ENCODE peak calls at places on chromosomes 5 and 9, in four cellular contexts. H is MCF 10A, W is cardiac fibroblast, S is AG10803. L is an unnamed sample.

GRCh38 chr9:128863647-128864046 is 18.1 kb downstream of the KYAT1 start:
- DNase-seq in H (peak; percentile 77), W (peak; percentile 67), S (peak; percentile 44), L (peak; percentile 92)

GRCh38 chr5:176425138-176425537 is 8.8 kb upstream of the CLTB start:
- DNase-seq in H (no peak), W (no peak), S (no peak), L (no peak)

GRCh38 chr9:120261419-120261818 is 318.5 kb downstream of the CDK5RAP2 start:
- DNase-seq in H (no peak), W (no peak), S (no peak), L (no peak)

GRCh38 chr9:87324613-87325194 is 173.0 kb upstream of the DAPK1 start:
- DNase-seq in H (peak; percentile 75), W (peak; percentile 86), S (peak; percentile 72), L (no peak)

GRCh38 chr9:89845862-89846261 is 241.1 kb downstream of the GADD45G start:
- DNase-seq in H (no peak), W (no peak), S (no peak), L (no peak)

GRCh38 chr5:173319610-173320100 is 8.6 kb downstream of the STC2 start:
- DNase-seq in H (no peak), W (no peak), S (no peak), L (no peak)

GRCh38 chr5:54912021-54912420 is 73.4 kb downstream of the ESM1 start:
- DNase-seq in H (no peak), W (no peak), S (no peak), L (no peak)

GRCh38 chr5:53243403-53243802 is 133.8 kb upstream of the MOCS2 start:
- DNase-seq in H (no peak), W (no peak), S (no peak), L (no peak)

GRCh38 chr5:179129607-179130071 is 69.5 kb downstream of the ZNF354C start:
- DNase-seq in H (no peak), W (no peak), S (no peak), L (no peak)

GRCh38 chr5:135339189-135339588 is 59.8 kb downstream of the MACROH2A1 start:
- DNase-seq in H (no peak), W (no peak), S (no peak), L (no peak)

GRCh38 chr9:102587231-102587630 is 407.9 kb upstream of the CYLC2 start:
- DNase-seq in H (no peak), W (no peak), S (no peak), L (no peak)

GRCh38 chr9:126583134-126583760 is 30.5 kb upstream of the LMX1B start:
- DNase-seq in H (no peak), W (no peak), S (no peak), L (no peak)

GRCh38 chr5:170071748-170072147 is 33.9 kb upstream of the FOXI1 start:
- DNase-seq in H (no peak), W (no peak), S (no peak), L (no peak)

GRCh38 chr5:40551706-40552557 is 127.8 kb upstream of the PTGER4 start:
- DNase-seq in H (peak; percentile 86), W (peak; percentile 94), S (peak; percentile 96), L (no peak)

GRCh38 chr9:135980926-135981630 is 19.9 kb upstream of the UBAC1 start:
- DNase-seq in H (no peak), W (no peak), S (no peak), L (no peak)

GRCh38 chr9:134830126-134830525 is 50.5 kb upstream of the FCN2 start:
- DNase-seq in H (no peak), W (no peak), S (no peak), L (no peak)

GRCh38 chr9:96048116-96048953 is 172.8 kb downstream of the ERCC6L2 start:
- DNase-seq in H (no peak), W (peak; percentile 40), S (no peak), L (peak; percentile 42)

GRCh38 chr5:125409496-125410351 is 663.3 kb upstream of the ZNF608 start:
- DNase-seq in H (peak; percentile 78), W (peak; percentile 5), S (no peak), L (peak; percentile 19)

GRCh38 chr9:102911185-102911584 is 83.9 kb upstream of the CYLC2 start:
- DNase-seq in H (no peak), W (no peak), S (no peak), L (no peak)

GRCh38 chr9:70924380-70924779 is 197.0 kb downstream of the TRPM3 start:
- DNase-seq in H (peak; percentile 70), W (peak; percentile 85), S (peak; percentile 94), L (no peak)

GRCh38 chr9:5441043-5441442 is 3.3 kb upstream of the PLGRKT start:
- DNase-seq in H (peak; percentile 41), W (peak; percentile 29), S (peak; percentile 50), L (no peak)

GRCh38 chr5:142445266-142445665 is 120.4 kb upstream of the SPRY4 start:
- DNase-seq in H (no peak), W (no peak), S (no peak), L (no peak)

GRCh38 chr5:1494780-1495524 is 28.8 kb downstream of the LPCAT1 start:
- DNase-seq in H (no peak), W (no peak), S (no peak), L (no peak)

GRCh38 chr5:180338001-180338707 is 15.0 kb downstream of the GFPT2 start:
- DNase-seq in H (no peak), W (no peak), S (peak; percentile 38), L (no peak)
- TF ChIP-seq CTCF in H (no peak), W (no peak), S (no peak), L (no peak)

GRCh38 chr9:131179561-131180219 is 54.3 kb downstream of the NUP214 start:
- DNase-seq in H (no peak), W (peak; percentile 86), S (peak; percentile 97), L (no peak)

GRCh38 chr9:131180454-131180853 is 55.1 kb downstream of the NUP214 start:
- DNase-seq in H (no peak), W (peak; percentile 84), S (peak; percentile 98), L (no peak)

GRCh38 chr9:131178895-131179294 is 53.5 kb downstream of the NUP214 start:
- DNase-seq in H (no peak), W (no peak), S (no peak), L (no peak)

GRCh38 chr9:131178382-131178781 is 53.0 kb downstream of the NUP214 start:
- DNase-seq in H (peak; percentile 57), W (peak; percentile 77), S (peak; percentile 63), L (peak; percentile 79)

GRCh38 chr9:131181091-131181681 is 55.8 kb downstream of the NUP214 start:
- DNase-seq in H (peak; percentile 8), W (no peak), S (no peak), L (no peak)
- TF ChIP-seq CTCF in H (peak; percentile 17), W (no peak), S (peak; percentile 26), L (peak; percentile 32)

GRCh38 chr9:137305060-137305787 is 3.2 kb upstream of the NRARP start:
- DNase-seq in H (no peak), W (peak; percentile 35), S (no peak), L (peak; percentile 90)

GRCh38 chr9:137303893-137304382 is 1.9 kb upstream of the NRARP start:
- DNase-seq in H (no peak), W (no peak), S (no peak), L (no peak)

GRCh38 chr9:137305788-137306545 is 3.9 kb upstream of the NRARP start:
- DNase-seq in H (no peak), W (no peak), S (no peak), L (no peak)

GRCh38 chr9:137303031-137303892 is 1.2 kb upstream of the NRARP start:
- DNase-seq in H (no peak), W (no peak), S (no peak), L (no peak)

DNA sequence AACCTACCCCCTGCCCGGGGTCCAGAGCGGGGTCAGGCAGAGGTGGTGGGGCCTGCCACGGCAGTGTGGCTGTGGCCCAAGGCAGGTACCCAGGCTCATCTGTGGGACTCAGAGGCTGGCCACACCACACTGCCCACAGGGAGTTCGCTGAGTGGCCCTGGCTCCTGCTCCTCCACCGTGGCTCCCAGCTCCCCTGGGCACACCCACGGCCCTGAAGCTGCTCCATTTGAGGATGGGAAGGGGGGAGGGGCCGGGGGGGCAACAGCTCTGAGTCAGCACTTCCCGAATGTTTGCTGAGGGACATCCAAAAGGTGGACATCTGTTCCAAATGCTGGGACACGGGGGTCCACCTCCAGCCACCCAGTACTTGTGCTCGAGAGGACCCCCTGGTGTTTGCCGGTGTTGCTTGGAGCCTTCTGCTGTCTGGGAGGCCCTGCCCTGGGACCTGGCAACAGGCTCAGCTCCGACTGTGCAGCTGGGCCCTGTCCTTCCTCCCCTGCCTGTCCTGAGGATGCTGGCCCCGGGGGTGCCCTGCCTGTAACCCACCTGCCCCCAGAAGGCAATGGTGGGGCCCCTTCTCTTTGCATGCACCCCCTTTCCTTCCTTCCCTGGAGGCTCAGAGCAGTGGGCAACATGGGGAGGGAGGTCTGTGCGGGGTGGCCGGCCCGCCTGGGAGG is 2.5 kb upstream of the NRARP start:
- DNase-seq in H (no peak), W (no peak), S (no peak), L (peak; percentile 42)
- TF ChIP-seq CTCF in H (no peak), W (peak; percentile 15), S (no peak), L (no peak)

GRCh38 chr9:131264231-131264630 is 12.1 kb downstream of the FAM78A start:
- DNase-seq in H (no peak), W (no peak), S (no peak), L (no peak)
- TF ChIP-seq CTCF in H (no peak), W (no peak), S (no peak), L (no peak)

GRCh38 chr9:81370650-81371049 is 318.7 kb downstream of the TLE1 start:
- DNase-seq in H (no peak), W (no peak), S (no peak), L (peak; percentile 48)
- TF ChIP-seq CTCF in H (no peak), W (no peak), S (no peak), L (peak; percentile 15)

L was measured in nephron progenitor cell.